ENCODE peak calls at places on chromosomes 3 and 15, in five cellular contexts. O is fibroblast of lung, E is cardiac fibroblast, S is tibial artery, L is GM12865. U is an unnamed sample.
A peak's percentile ranks its signal among the peaks of the same experiment; 100 is the strongest.

GRCh38 chr3:45968706-45969105 is 25.4 kb downstream of the CXCR6 start:
- DNase-seq in O (peak; percentile 73), E (peak; percentile 65), S (no peak), L (no peak), U (peak; percentile 64)

GRCh38 chr15:56042982-56043980 is 49.9 kb upstream of the NEDD4 start:
- DNase-seq in O (no peak), E (peak; percentile 27), S (no peak), L (peak; percentile 43), U (peak; percentile 15)

GRCh38 chr3:106454497-106454896 is 585.7 kb upstream of the CBLB start:
- DNase-seq in O (no peak), E (no peak), S (no peak), L (no peak), U (no peak)

GRCh38 chr3:11549580-11550140 is 94.1 kb downstream of the VGLL4 start:
- DNase-seq in O (no peak), E (no peak), S (no peak), L (no peak), U (no peak)

GRCh38 chr3:159260049-159260662 is 458.3 kb downstream of the MFSD1 start:
- DNase-seq in O (peak; percentile 77), E (peak; percentile 86), S (no peak), L (peak; percentile 71), U (peak; percentile 88)

GRCh38 chr3:183502782-183503181 is 52.7 kb downstream of the KLHL6 start:
- DNase-seq in O (peak; percentile 10), E (peak; percentile 41), S (no peak), L (no peak), U (peak; percentile 13)

GRCh38 chr3:184230603-184231528 is 1.5 kb downstream of the VWA5B2 start:
- DNase-seq in O (no peak), E (no peak), S (no peak), L (no peak), U (no peak)

GRCh38 chr3:134378384-134378783 is 4.1 kb upstream of the AMOTL2 start:
- DNase-seq in O (no peak), E (peak; percentile 42), S (peak; percentile 68), L (peak; percentile 32), U (peak; percentile 43)

GRCh38 chr15:67280217-67280616 is 25.6 kb downstream of the IQCH start:
- DNase-seq in O (no peak), E (no peak), S (no peak), L (no peak), U (no peak)

GRCh38 chr15:100042558-100042957 is 299.2 kb downstream of the ADAMTS17 start:
- DNase-seq in O (peak; percentile 56), E (peak; percentile 27), S (no peak), L (no peak), U (no peak)

GRCh38 chr3:49180116-49180515 is 8.7 kb downstream of the KLHDC8B start:
- DNase-seq in O (no peak), E (no peak), S (no peak), L (no peak), U (no peak)

GRCh38 chr3:113194747-113195400 is 16.5 kb upstream of the BOC start:
- DNase-seq in O (no peak), E (no peak), S (no peak), L (no peak), U (no peak)

GRCh38 chr15:38072507-38073277 is 138.3 kb downstream of the TMCO5A start:
- DNase-seq in O (peak; percentile 81), E (peak; percentile 86), S (peak; percentile 82), L (peak; percentile 80), U (peak; percentile 79)

GRCh38 chr3:9233101-9233500 is 16.3 kb downstream of the SRGAP3 start:
- DNase-seq in O (no peak), E (no peak), S (no peak), L (no peak), U (no peak)

GRCh38 chr3:139302084-139302800 is 41.6 kb upstream of the MRPS22 start:
- DNase-seq in O (peak; percentile 100), E (peak; percentile 99), S (no peak), L (no peak), U (peak; percentile 99)

GRCh38 chr3:16513141-16514020 is at the start of gene RFTN1:
- DNase-seq in O (peak; percentile 71), E (peak; percentile 68), S (peak; percentile 74), L (peak; percentile 74), U (peak; percentile 49)

GRCh38 chr3:13544293-13544831 is 4.6 kb upstream of the FBLN2 start:
- DNase-seq in O (peak; percentile 97), E (peak; percentile 80), S (no peak), L (no peak), U (peak; percentile 96)

GRCh38 chr3:77303943-77304778 is 264.3 kb downstream of the ROBO2 start:
- DNase-seq in O (no peak), E (no peak), S (no peak), L (no peak), U (no peak)

GRCh38 chr3:88032245-88032644 is 26.6 kb downstream of the CGGBP1 start:
- DNase-seq in O (peak; percentile 16), E (peak; percentile 25), S (no peak), L (no peak), U (no peak)

GRCh38 chr3:38611866-38612265 is 37.6 kb downstream of the SCN5A start:
- DNase-seq in O (no peak), E (no peak), S (peak; percentile 31), L (no peak), U (no peak)

GRCh38 chr3:53318522-53318921 is 28.8 kb downstream of the DCP1A start:
- DNase-seq in O (peak; percentile 63), E (peak; percentile 66), S (no peak), L (no peak), U (peak; percentile 85)

GRCh38 chr3:127566801-127567200 is 23.7 kb downstream of the TPRA1 start:
- DNase-seq in O (peak; percentile 20), E (no peak), S (no peak), L (no peak), U (no peak)

GRCh38 chr3:59752925-59753324 is 703.1 kb upstream of the CFAP20DC start:
- DNase-seq in O (no peak), E (no peak), S (no peak), L (no peak), U (no peak)

GRCh38 chr3:21979706-21980105 is 228.7 kb upstream of the ZNF385D start:
- DNase-seq in O (peak; percentile 79), E (peak; percentile 80), S (no peak), L (no peak), U (no peak)

GRCh38 chr15:65528461-65529060 is 1.7 kb upstream of the HACD3 start:
- DNase-seq in O (no peak), E (no peak), S (no peak), L (no peak), U (no peak)
- TF ChIP-seq CTCF in O (no peak), E (no peak), S (no peak), L (no peak), U (no peak)

DNA sequence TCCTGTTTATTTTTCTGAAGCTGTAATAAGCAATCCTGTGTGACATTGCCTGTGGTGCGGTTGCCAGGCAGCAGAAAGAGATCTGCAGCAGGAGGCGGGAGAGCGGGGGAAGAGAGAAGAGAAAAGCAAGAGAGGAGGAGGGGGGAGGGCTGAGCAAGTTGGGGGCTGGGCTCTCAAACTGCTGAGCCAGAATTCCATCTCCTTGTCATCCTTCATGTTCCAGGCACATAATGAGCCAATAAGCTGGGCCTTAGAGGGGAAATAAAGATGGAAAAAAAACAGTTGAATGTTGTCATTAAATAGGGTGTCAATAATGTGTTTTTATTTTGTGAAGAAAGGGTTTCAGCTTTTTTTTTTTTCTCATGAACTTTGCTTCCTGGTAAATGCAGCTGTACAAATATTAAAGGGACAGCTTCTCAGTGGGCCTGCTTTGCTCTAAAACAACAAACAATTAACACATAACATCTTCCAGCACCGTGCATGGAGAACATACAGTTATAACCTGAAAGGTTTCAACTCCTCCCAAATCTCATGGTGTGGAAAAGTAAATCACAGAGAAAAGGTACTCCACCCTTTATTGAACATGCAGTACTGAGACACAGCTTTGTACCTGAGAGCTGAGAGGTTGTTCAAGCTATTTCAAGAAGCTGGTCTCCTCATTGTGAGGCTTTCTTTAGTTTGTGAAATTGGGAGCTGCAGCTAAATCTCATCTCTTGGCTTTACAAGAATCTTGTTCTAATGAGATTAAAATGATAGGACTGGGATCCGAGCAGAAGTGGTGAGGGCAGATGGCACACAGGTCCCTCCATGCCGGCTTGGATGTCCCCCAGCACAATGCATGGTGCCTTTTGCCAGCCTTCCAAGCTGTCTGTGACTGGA is 451.1 kb upstream of the KCNMB2 start:
- DNase-seq in O (peak; percentile 86), E (peak; percentile 78), S (peak; percentile 87), L (peak; percentile 32), U (peak; percentile 71)
- H3K4me3 ChIP-seq in O (no peak overlapping the region), E (no peak overlapping the region), S (no peak overlapping the region), L (no peak overlapping the region), U (no peak overlapping the region)

GRCh38 chr15:57479005-57479404 is 102.7 kb downstream of the CGNL1 start:
- DNase-seq in O (no peak), E (no peak), S (no peak), L (no peak), U (no peak)

GRCh38 chr15:57476533-57476975 is 100.2 kb downstream of the CGNL1 start:
- DNase-seq in O (peak; percentile 94), E (peak; percentile 37), S (no peak), L (no peak), U (peak; percentile 71)

GRCh38 chr15:57481038-57481705 is 104.9 kb downstream of the CGNL1 start:
- DNase-seq in O (no peak), E (no peak), S (no peak), L (no peak), U (no peak)

GRCh38 chr15:57472861-57473260 is 96.6 kb downstream of the CGNL1 start:
- DNase-seq in O (peak; percentile 31), E (peak; percentile 44), S (no peak), L (no peak), U (peak; percentile 64)

GRCh38 chr15:57477736-57478522 is 101.6 kb downstream of the CGNL1 start:
- DNase-seq in O (no peak), E (no peak), S (no peak), L (peak; percentile 2), U (no peak)
- TF ChIP-seq CTCF in O (no peak), E (no peak), S (no peak), L (no peak), U (no peak)

GRCh38 chr3:147421184-147421912 is 12.2 kb downstream of the ZIC1 start:
- DNase-seq in O (no peak), E (no peak), S (no peak), L (no peak), U (no peak)

GRCh38 chr3:147419062-147419701 is 10.0 kb downstream of the ZIC1 start:
- DNase-seq in O (peak; percentile 68), E (no peak), S (no peak), L (peak; percentile 39), U (peak; percentile 43)

GRCh38 chr3:147420361-147421183 is 11.4 kb downstream of the ZIC1 start:
- DNase-seq in O (no peak), E (no peak), S (no peak), L (no peak), U (no peak)

GRCh38 chr3:147418352-147418751 is 9.2 kb downstream of the ZIC1 start:
- DNase-seq in O (no peak), E (no peak), S (no peak), L (no peak), U (no peak)

DNA sequence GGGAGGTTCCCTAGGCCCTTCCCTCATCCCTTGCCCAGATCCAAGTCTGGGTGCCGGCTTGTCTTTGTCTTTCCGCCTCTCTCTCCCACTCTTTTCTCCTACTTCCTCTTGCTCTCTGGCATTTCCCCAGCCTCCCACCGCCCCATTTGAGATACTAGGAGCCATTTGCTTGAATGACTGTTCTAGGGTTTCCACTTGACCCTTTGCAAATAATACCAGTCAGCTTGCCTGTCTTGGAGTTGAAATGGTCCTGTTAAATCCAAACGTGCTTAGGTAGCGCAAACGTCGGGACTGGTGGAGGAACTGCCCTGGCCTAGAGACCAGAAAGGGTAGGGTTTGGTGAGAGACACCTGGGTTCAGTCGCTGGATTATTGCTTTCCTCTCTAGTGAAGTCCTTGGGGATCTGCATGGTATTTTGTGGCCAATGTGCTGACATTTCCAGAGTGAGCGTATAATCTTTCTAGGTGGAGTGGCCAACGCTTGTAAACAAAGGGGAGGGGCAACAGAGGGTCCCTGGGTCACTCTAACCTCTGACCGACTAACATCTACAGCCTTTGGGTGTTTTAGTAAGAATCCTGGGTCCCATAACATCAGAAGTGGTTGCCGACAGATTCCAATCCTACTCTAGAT is 10.7 kb downstream of the ZIC1 start:
- DNase-seq in O (no peak), E (no peak), S (no peak), L (no peak), U (no peak)
- H3K4me3 ChIP-seq in O (no peak overlapping the region), E (no peak overlapping the region), S (no peak overlapping the region), L (no peak overlapping the region), U (no peak overlapping the region)

U was measured in fibroblast of the aortic adventitia.